ENCODE peak calls at places on chromosomes 6 and 20, in five cellular contexts. Y is EL, P is astrocyte of the spinal cord, C is adrenal gland, N is B cell. R is an unnamed sample.

GRCh38 chr20:25548613-25549086 is 36.7 kb downstream of the NINL start:
- DNase-seq in P (no peak), C (no peak), N (no peak), Y (no peak), R (no peak)

GRCh38 chr6:37177083-37177949 is 7.4 kb downstream of the PIM1 start:
- DNase-seq in P (no peak), C (no peak), Y (no peak), N (peak), R (no peak)

GRCh38 chr20:37267684-37268313 is 6.2 kb upstream of the GHRH start:
- DNase-seq in Y (no peak), C (no peak), P (no peak), N (no peak), R (no peak)

GRCh38 chr6:20893415-20893814 is 359.2 kb downstream of the CDKAL1 start:
- DNase-seq in N (no peak), Y (no peak), P (no peak), C (no peak), R (no peak)

GRCh38 chr6:137927777-137928218 is 60.7 kb downstream of the TNFAIP3 start:
- DNase-seq in Y (peak), P (peak), C (no peak), N (peak), R (peak)

GRCh38 chr6:31156647-31157046 is 955 bp downstream of the CCHCR1 start:
- DNase-seq in Y (no peak), P (no peak), C (no peak), N (no peak), R (no peak)

GRCh38 chr6:5271926-5272325 is 10.6 kb downstream of the FARS2 start:
- DNase-seq in N (no peak), C (no peak), Y (no peak), P (no peak), R (no peak)

GRCh38 chr6:22325481-22325880 is 28.6 kb upstream of the PRL start:
- DNase-seq in N (no peak), C (no peak), P (no peak), Y (no peak), R (no peak)

GRCh38 chr20:23147964-23148720 is 62.0 kb upstream of the CD93 start:
- DNase-seq in P (peak), C (peak), Y (peak), N (no peak), R (peak)

GRCh38 chr20:15396900-15397299 is 1059.5 kb upstream of the FLRT3 start:
- DNase-seq in N (no peak), Y (no peak), P (no peak), C (no peak), R (no peak)

GRCh38 chr20:11549172-11550117 is 368.2 kb upstream of the BTBD3 start:
- DNase-seq in Y (no peak), N (no peak), P (no peak), C (no peak), R (peak)

GRCh38 chr20:58112017-58112781 is 116.3 kb downstream of the ANKRD60 start:
- DNase-seq in C (no peak), P (peak), N (no peak), Y (peak), R (peak)

GRCh38 chr20:62786100-62786499 is 10.2 kb upstream of the MRGBP start:
- DNase-seq in N (no peak), Y (no peak), C (no peak), P (no peak), R (no peak)

GRCh38 chr6:82083646-82084045 is 163.9 kb downstream of the IBTK start:
- DNase-seq in P (peak), N (no peak), Y (peak), C (no peak), R (no peak)

GRCh38 chr20:14521436-14521835 is 184.0 kb upstream of the FLRT3 start:
- DNase-seq in C (no peak), N (no peak), Y (no peak), P (no peak), R (no peak)

GRCh38 chr20:5931411-5931810 is 18.9 kb downstream of the TRMT6 start:
- DNase-seq in Y (no peak), P (no peak), N (no peak), C (no peak), R (no peak)

GRCh38 chr6:90411292-90411781 is 114.7 kb upstream of the BACH2 start:
- DNase-seq in P (no peak), C (no peak), Y (no peak), N (no peak), R (no peak)

GRCh38 chr6:3510617-3511016 is 53.8 kb upstream of the SLC22A23 start:
- DNase-seq in Y (no peak), P (no peak), C (no peak), N (no peak), R (no peak)

GRCh38 chr6:44178424-44179071 is 19.9 kb downstream of the CAPN11 start:
- DNase-seq in P (no peak), Y (no peak), N (no peak), C (no peak), R (no peak)

GRCh38 chr6:100078509-100078908 is 84.5 kb upstream of the MCHR2 start:
- DNase-seq in P (peak), Y (peak), C (peak), N (no peak), R (peak)

R was measured in A673.